ENCODE peak calls at places on chromosomes 5 and 9, in six cellular contexts. S is choroid plexus epithelial cell, M is ovary, O is cardiac muscle cell, B is GM10248, D is endodermal cell. L is an unnamed sample.
A peak's percentile ranks its signal among the peaks of the same experiment; 100 is the strongest.

GRCh38 chr9:76876098-76876497 is 29.8 kb downstream of the PRUNE2 start:
- DNase-seq in B (no peak), M (no peak), O (no peak), S (no peak), D (no peak), L (no peak)

GRCh38 chr9:107007361-107007760 is 144.4 kb downstream of the ZNF462 start:
- DNase-seq in M (no peak), O (no peak), D (no peak), S (no peak), B (no peak), L (no peak)

GRCh38 chr9:2158111-2158610 is 143.0 kb downstream of the SMARCA2 start:
- DNase-seq in M (peak; percentile 60), S (peak; percentile 84), D (peak; percentile 67), B (peak; percentile 32), O (peak; percentile 6), L (peak; percentile 25)

GRCh38 chr5:32507738-32508434 is 63.3 kb upstream of the ZFR start:
- DNase-seq in D (no peak), S (peak; percentile 52), M (no peak), B (no peak), O (no peak), L (no peak)

GRCh38 chr5:6632324-6632930 is 417 bp downstream of the NSUN2 start:
- DNase-seq in D (no peak), O (no peak), B (no peak), S (peak; percentile 46), M (no peak), L (no peak)

GRCh38 chr9:88186495-88187110 is 48.3 kb upstream of the SPATA31C2 start:
- DNase-seq in B (no peak), M (no peak), D (no peak), S (no peak), O (no peak), L (no peak)

GRCh38 chr9:14180942-14181270 is 133.0 kb downstream of the NFIB start:
- DNase-seq in B (no peak), D (no peak), M (no peak), S (no peak), O (no peak), L (no peak)

GRCh38 chr5:172002840-172003512 is 3.5 kb downstream of the FBXW11 start:
- DNase-seq in S (no peak), B (no peak), O (no peak), M (no peak), D (no peak), L (no peak)

GRCh38 chr9:115133649-115134048 is 15.7 kb upstream of the TNC start:
- DNase-seq in S (peak; percentile 79), O (no peak), M (no peak), B (no peak), D (no peak), L (no peak)

GRCh38 chr9:134624119-134624826 is 17.3 kb upstream of the COL5A1 start:
- DNase-seq in D (peak; percentile 31), M (peak; percentile 2), B (no peak), O (no peak), S (no peak), L (no peak)

GRCh38 chr5:107673106-107673367 is 2.3 kb upstream of the EFNA5 start:
- DNase-seq in B (no peak), O (no peak), S (no peak), M (no peak), D (no peak), L (peak; percentile 26)

GRCh38 chr5:129399069-129399468 is 61.0 kb upstream of the ADAMTS19 start:
- DNase-seq in M (no peak), S (no peak), D (peak; percentile 62), O (no peak), B (no peak), L (no peak)

GRCh38 chr5:131628990-131629389 is 6.0 kb downstream of the RAPGEF6 start:
- DNase-seq in O (no peak), B (no peak), S (peak; percentile 33), D (no peak), M (no peak), L (no peak)

GRCh38 chr5:82165740-82166530 is 112.2 kb downstream of the RPS23 start:
- DNase-seq in S (peak; percentile 99), B (peak; percentile 29), M (peak; percentile 75), O (peak; percentile 82), D (peak; percentile 60), L (peak; percentile 43)

GRCh38 chr5:128163991-128164390 is 80.4 kb downstream of the SLC12A2 start:
- DNase-seq in M (no peak), D (no peak), O (no peak), B (no peak), S (peak; percentile 47), L (no peak)

GRCh38 chr5:142466195-142466951 is 141.6 kb upstream of the SPRY4 start:
- DNase-seq in B (no peak), D (no peak), S (peak; percentile 30), O (no peak), M (no peak), L (no peak)

GRCh38 chr9:12922209-12922914 is 147.5 kb downstream of the LURAP1L start:
- DNase-seq in S (peak; percentile 55), B (no peak), D (no peak), M (no peak), O (peak; percentile 19), L (no peak)

GRCh38 chr5:74237746-74238145 is 402.8 kb downstream of the ENC1 start:
- DNase-seq in B (no peak), M (no peak), O (no peak), D (no peak), S (no peak), L (no peak)

GRCh38 chr9:87862536-87863268 is 20.0 kb upstream of the SPATA31E1 start:
- DNase-seq in D (peak; percentile 57), S (peak; percentile 70), B (no peak), M (no peak), O (no peak), L (no peak)

GRCh38 chr9:84775056-84775648 is 105.6 kb downstream of the NTRK2 start:
- DNase-seq in B (no peak), M (no peak), O (no peak), S (no peak), D (no peak), L (no peak)

GRCh38 chr9:124522121-124523098 is 15.2 kb upstream of the NR5A1 start:
- DNase-seq in D (peak; percentile 89), B (no peak), S (no peak), O (no peak), M (no peak), L (no peak)

GRCh38 chr9:69768716-69769115 is 8.9 kb upstream of the PTAR1 start:
- DNase-seq in O (no peak), B (no peak), S (peak; percentile 29), M (no peak), D (no peak), L (no peak)

GRCh38 chr5:178432421-178433272 is 157.5 kb downstream of the COL23A1 start:
- DNase-seq in D (peak; percentile 29), B (no peak), S (no peak), M (no peak), O (no peak), L (no peak)

DNA sequence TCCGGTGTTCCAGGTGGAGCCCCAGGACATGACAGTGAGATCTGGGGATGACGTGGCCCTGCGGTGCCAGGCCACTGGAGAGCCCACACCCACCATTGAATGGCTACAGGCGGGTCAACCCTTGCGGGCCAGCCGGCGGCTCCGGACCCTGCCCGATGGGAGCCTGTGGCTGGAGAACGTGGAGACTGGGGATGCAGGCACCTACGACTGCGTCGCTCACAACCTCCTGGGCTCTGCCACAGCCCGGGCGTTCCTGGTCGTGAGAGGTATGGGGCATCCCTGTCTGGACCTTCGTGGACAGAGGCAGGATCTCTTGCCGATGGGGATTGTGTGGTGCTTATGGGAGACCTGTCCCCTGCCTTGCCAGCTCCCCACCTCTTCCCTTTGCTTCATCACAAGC is 26.0 kb upstream of the ASS1 start:
- DNase-seq in M (no peak), O (no peak), D (no peak), B (no peak), S (no peak), L (no peak)
- TF ChIP-seq CTCF in M (no peak), O (no peak), D (no peak), B (no peak), S (no peak), L (no peak)

GRCh38 chr5:176538985-176539384 is 1.8 kb upstream of the RNF44 start:
- DNase-seq in M (no peak), D (no peak), O (no peak), B (no peak), S (no peak), L (no peak)

GRCh38 chr5:176537608-176538504 is 654 bp upstream of the RNF44 start:
- DNase-seq in M (peak; percentile 98), B (peak; percentile 92), O (peak; percentile 100), S (peak; percentile 100), D (peak; percentile 99), L (peak; percentile 94)

GRCh38 chr5:176540476-176540899 is 3.3 kb upstream of the RNF44 start:
- DNase-seq in B (no peak), M (no peak), S (no peak), O (no peak), D (peak; percentile 47), L (no peak)

GRCh38 chr5:176536902-176537607 is at the start of gene RNF44:
- DNase-seq in B (peak; percentile 92), M (peak; percentile 98), D (peak; percentile 99), O (peak; percentile 97), S (peak; percentile 99), L (peak; percentile 96)

GRCh38 chr5:176538505-176538806 is 1.3 kb upstream of the RNF44 start:
- DNase-seq in B (no peak), D (peak; percentile 70), S (no peak), O (no peak), M (no peak), L (no peak)
- TF ChIP-seq CTCF in B (no peak), D (peak; percentile 56), S (no peak), O (no peak), M (no peak), L (no peak)

GRCh38 chr9:132994410-132995120 is 16.1 kb downstream of the GFI1B start:
- DNase-seq in D (peak; percentile 76), B (peak; percentile 73), M (no peak), S (peak; percentile 38), O (no peak), L (peak; percentile 63)
- TF ChIP-seq CTCF in D (no peak), B (no peak), M (no peak), S (no peak), O (no peak), L (no peak)

GRCh38 chr5:149150457-149150856 is 9.2 kb downstream of the ABLIM3 start:
- DNase-seq in D (no peak), B (no peak), S (peak; percentile 80), O (no peak), M (no peak), L (no peak)

GRCh38 chr5:149152317-149152746 is 11.0 kb downstream of the ABLIM3 start:
- DNase-seq in B (no peak), D (no peak), O (no peak), M (no peak), S (no peak), L (no peak)

GRCh38 chr5:149149942-149150341 is 8.6 kb downstream of the ABLIM3 start:
- DNase-seq in M (no peak), B (no peak), D (peak; percentile 55), O (no peak), S (no peak), L (no peak)

GRCh38 chr5:149153193-149153750 is 12.0 kb downstream of the ABLIM3 start:
- DNase-seq in O (no peak), M (no peak), D (no peak), B (no peak), S (no peak), L (no peak)

DNA sequence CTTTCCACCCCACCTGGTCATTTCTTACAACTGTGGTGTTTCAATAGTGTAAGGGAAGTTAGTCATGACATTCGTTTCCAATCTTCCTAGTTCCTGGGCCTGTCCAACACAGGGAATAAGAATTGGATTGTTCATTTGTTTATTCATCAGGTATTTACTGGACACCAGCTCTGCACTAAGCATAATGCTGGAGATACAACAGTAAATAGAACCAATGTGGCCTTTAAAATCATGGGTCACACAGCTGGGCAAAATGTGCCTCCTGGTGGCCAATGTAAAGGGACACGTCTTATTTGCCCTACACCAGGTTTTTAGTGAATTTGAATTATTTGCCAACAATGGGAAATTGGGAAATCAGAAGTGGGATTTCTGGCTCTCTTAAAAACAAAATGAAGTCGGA is 10.4 kb downstream of the ABLIM3 start:
- DNase-seq in D (peak; percentile 53), S (no peak), O (no peak), M (no peak), B (no peak), L (no peak)
- TF ChIP-seq CTCF in D (peak; percentile 79), S (peak; percentile 47), O (peak; percentile 20), M (no peak), B (no peak), L (no peak)